ENCODE peak calls at places on chromosomes 1 and 21, in six cellular contexts. A, W, P, F, L and J are unnamed samples.

GRCh38 chr1:170593173-170593572 is 61.2 kb downstream of the GORAB start:
- DNase-seq in A (no peak), W (no peak), P (no peak), F (no peak), L (no peak), J (no peak)

GRCh38 chr1:203650012-203650836 is 23.6 kb downstream of the ATP2B4 start:
- DNase-seq in A (peak), W (no peak), P (peak), F (peak), L (no peak), J (no peak)

GRCh38 chr1:78102082-78102481 is 56.3 kb downstream of the GIPC2 start:
- DNase-seq in A (no peak), W (no peak), P (no peak), F (no peak), L (no peak), J (no peak)

GRCh38 chr1:86429830-86430229 is 5.9 kb downstream of the CLCA2 start:
- DNase-seq in A (no peak), W (no peak), P (no peak), F (peak), L (no peak), J (no peak)

GRCh38 chr1:63230722-63231121 is 91.6 kb upstream of the FOXD3 start:
- DNase-seq in A (no peak), W (no peak), P (no peak), F (no peak), L (no peak), J (no peak)

GRCh38 chr1:12336436-12336835 is 106.6 kb downstream of the VPS13D start:
- DNase-seq in A (no peak), W (no peak), P (no peak), F (no peak), L (no peak), J (no peak)

GRCh38 chr1:44076093-44076492 is 42.5 kb upstream of the KLF17 start:
- DNase-seq in A (no peak), W (no peak), P (no peak), F (no peak), L (no peak), J (no peak)

GRCh38 chr1:44947060-44947773 is 39.2 kb downstream of the EIF2B3 start:
- DNase-seq in A (no peak), W (no peak), P (no peak), F (no peak), L (no peak), J (no peak)

GRCh38 chr1:43293896-43294760 is 6.7 kb upstream of the TIE1 start:
- DNase-seq in A (no peak), W (no peak), P (no peak), F (no peak), L (no peak), J (no peak)

GRCh38 chr1:226627050-226627755 is 78.6 kb downstream of the STUM start:
- DNase-seq in A (no peak), W (no peak), P (no peak), F (no peak), L (no peak), J (no peak)

GRCh38 chr21:7952648-7953047 is 2568.7 kb upstream of the TPTE start:
- DNase-seq in A (no peak), W (no peak), P (no peak), F (no peak), L (no peak), J (no peak)

GRCh38 chr1:104648269-104648691 is 898.6 kb downstream of the AMY1C start:
- DNase-seq in A (no peak), W (no peak), P (no peak), F (peak), L (peak), J (peak)

GRCh38 chr1:172254521-172255222 is 165.8 kb upstream of the C1orf105 start:
- DNase-seq in A (no peak), W (no peak), P (no peak), F (no peak), L (no peak), J (no peak)

GRCh38 chr1:91273875-91274274 is 130.8 kb downstream of the HFM1 start:
- DNase-seq in A (no peak), W (no peak), P (no peak), F (no peak), L (no peak), J (no peak)

GRCh38 chr1:2415801-2416208 is 3.4 kb upstream of the PEX10 start:
- DNase-seq in A (no peak), W (no peak), P (no peak), F (no peak), L (no peak), J (peak)

GRCh38 chr1:6245869-6246496 is 2.0 kb downstream of the HES3 start:
- DNase-seq in A (peak), W (no peak), P (peak), F (peak), L (no peak), J (no peak)

GRCh38 chr1:58434181-58434580 is 112.3 kb downstream of the OMA1 start:
- DNase-seq in A (no peak), W (no peak), P (no peak), F (no peak), L (no peak), J (no peak)

GRCh38 chr1:114181356-114181755 is 27.7 kb upstream of the SYT6 start:
- DNase-seq in A (no peak), W (no peak), P (no peak), F (no peak), L (no peak), J (no peak)

GRCh38 chr1:17998889-17999288 is 108.7 kb upstream of the IGSF21 start:
- DNase-seq in A (no peak), W (no peak), P (no peak), F (peak), L (peak), J (no peak)

GRCh38 chr1:229029644-229030235 is 241.2 kb upstream of the RAB4A start:
- DNase-seq in A (no peak), W (no peak), P (no peak), F (no peak), L (no peak), J (no peak)

GRCh38 chr1:154463512-154463990 is 38.5 kb upstream of the TDRD10 start:
- DNase-seq in A (no peak), W (peak), P (no peak), F (peak), L (no peak), J (no peak)

GRCh38 chr1:246781212-246781611 is 57.0 kb downstream of the SCCPDH start:
- DNase-seq in A (no peak), W (no peak), P (no peak), F (no peak), L (no peak), J (no peak)

GRCh38 chr1:52348704-52349301 is 17.2 kb downstream of the CC2D1B start:
- DNase-seq in A (peak), W (no peak), P (no peak), F (peak), L (no peak), J (no peak)

GRCh38 chr1:32178380-32179192 is 889 bp upstream of the TXLNA start:
- DNase-seq in A (no peak), W (no peak), P (no peak), F (no peak), L (peak), J (no peak)

GRCh38 chr21:42063578-42064521 is 7.3 kb upstream of the UMODL1 start:
- DNase-seq in A (no peak), W (peak), P (peak), F (no peak), L (no peak), J (no peak)

GRCh38 chr1:18676431-18676830 is 45.8 kb downstream of the PAX7 start:
- DNase-seq in A (no peak), W (no peak), P (no peak), F (no peak), L (peak), J (no peak)

GRCh38 chr1:214520544-214521165 is 30.7 kb downstream of the PTPN14 start:
- DNase-seq in A (no peak), W (no peak), P (no peak), F (no peak), L (no peak), J (no peak)

GRCh38 chr1:156412653-156413309 is 43.8 kb downstream of the RHBG start:
- DNase-seq in A (no peak), W (no peak), P (no peak), F (no peak), L (no peak), J (no peak)

GRCh38 chr1:26285366-26286063 is 5.6 kb downstream of the SH3BGRL3 start:
- DNase-seq in A (no peak), W (no peak), P (no peak), F (peak), L (peak), J (no peak)

GRCh38 chr1:10644307-10645128 is 151.9 kb downstream of the CASZ1 start:
- DNase-seq in A (no peak), W (no peak), P (no peak), F (peak), L (no peak), J (no peak)

GRCh38 chr1:39409055-39409816 is 82.2 kb upstream of the BMP8A start:
- DNase-seq in A (no peak), W (no peak), P (no peak), F (peak), L (peak), J (no peak)

GRCh38 chr1:13662498-13662897 is 37.5 kb upstream of the PRDM2 start:
- DNase-seq in A (no peak), W (no peak), P (no peak), F (no peak), L (no peak), J (no peak)

GRCh38 chr1:147225193-147225730 is at the start of gene FMO5:
- DNase-seq in A (peak), W (no peak), P (peak), F (peak), L (no peak), J (peak)

GRCh38 chr1:118084400-118084799 is 100.6 kb downstream of the SPAG17 start:
- DNase-seq in A (no peak), W (no peak), P (no peak), F (no peak), L (no peak), J (no peak)

GRCh38 chr1:118082984-118083383 is 102.0 kb downstream of the SPAG17 start:
- DNase-seq in A (no peak), W (no peak), P (no peak), F (no peak), L (no peak), J (no peak)

GRCh38 chr1:118085365-118085764 is 99.7 kb downstream of the SPAG17 start:
- DNase-seq in A (no peak), W (no peak), P (no peak), F (no peak), L (no peak), J (no peak)

GRCh38 chr1:118077331-118078055 is 107.5 kb downstream of the SPAG17 start:
- DNase-seq in A (peak), W (no peak), P (no peak), F (peak), L (peak), J (no peak)

GRCh38 chr1:118081387-118081786 is 103.6 kb downstream of the SPAG17 start:
- DNase-seq in A (no peak), W (peak), P (peak), F (no peak), L (no peak), J (peak)
- TF ChIP-seq TAF1 in A (no peak), W (no peak), P (no peak), F (no peak), L (no peak), J (no peak)

DNA sequence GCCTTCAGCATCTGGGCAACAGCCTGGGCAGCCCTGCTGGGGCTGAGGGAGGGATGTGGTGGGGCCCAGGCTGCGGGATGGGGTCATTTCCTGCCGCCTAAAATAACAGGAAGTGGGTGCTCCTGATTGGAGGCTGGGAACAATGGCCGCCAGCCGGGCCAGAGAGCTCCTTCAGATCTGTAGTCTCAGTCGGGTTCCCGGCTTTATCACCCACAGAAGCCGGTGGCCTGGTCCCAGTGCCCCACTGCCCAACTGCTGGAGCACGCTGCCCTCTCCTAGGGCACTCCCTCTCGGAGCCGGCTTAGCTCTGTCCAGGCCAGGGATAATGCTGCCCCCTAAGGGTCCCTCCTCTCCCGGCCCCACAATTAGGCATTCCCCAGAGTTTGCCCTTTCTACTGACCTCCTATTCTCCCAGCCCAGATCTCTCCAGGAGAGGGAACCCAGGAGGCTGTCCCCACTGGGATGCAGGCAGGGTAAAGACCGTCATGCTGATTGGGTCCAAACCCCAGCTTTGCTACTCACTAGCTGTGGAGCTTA is 5.1 kb downstream of the MAP7D1 start:
- DNase-seq in A (no peak), W (no peak), P (peak), F (peak), L (no peak), J (no peak)
- TF ChIP-seq POLR2A in A (peak), W (peak), P (peak), F (peak), L (no peak), J (peak)

GRCh38 chr1:41232305-41232704 is 9.8 kb downstream of the SCMH1 start:
- DNase-seq in A (no peak), W (no peak), P (no peak), F (no peak), L (peak), J (no peak)
- TF ChIP-seq TAF1 in A (no peak), W (no peak), P (no peak), F (no peak), L (no peak), J (no peak)

GRCh38 chr1:21344750-21345443 is 54.6 kb upstream of the ECE1 start:
- DNase-seq in A (no peak), W (no peak), P (no peak), F (no peak), L (no peak), J (peak)
- TF ChIP-seq POLR2A in A (no peak), W (no peak), P (no peak), F (no peak), L (no peak), J (no peak)

GRCh38 chr1:107637101-107637500 is 327.9 kb downstream of the VAV3 start:
- DNase-seq in A (no peak), W (no peak), P (no peak), F (no peak), L (no peak), J (no peak)

GRCh38 chr1:107643766-107644165 is 321.2 kb downstream of the VAV3 start:
- DNase-seq in A (no peak), W (no peak), P (no peak), F (no peak), L (no peak), J (no peak)

GRCh38 chr1:107640207-107640606 is 324.8 kb downstream of the VAV3 start:
- DNase-seq in A (no peak), W (no peak), P (no peak), F (no peak), L (no peak), J (no peak)
- TF ChIP-seq TAF1 in A (no peak), W (no peak), P (no peak), F (no peak), L (no peak), J (no peak)

GRCh38 chr1:8096105-8097011 is 70.2 kb upstream of the ERRFI1 start:
- DNase-seq in A (no peak), W (peak), P (no peak), F (no peak), L (no peak), J (no peak)
- TF ChIP-seq POLR2A in A (no peak), W (no peak), P (no peak), F (no peak), L (no peak), J (no peak)

DNA sequence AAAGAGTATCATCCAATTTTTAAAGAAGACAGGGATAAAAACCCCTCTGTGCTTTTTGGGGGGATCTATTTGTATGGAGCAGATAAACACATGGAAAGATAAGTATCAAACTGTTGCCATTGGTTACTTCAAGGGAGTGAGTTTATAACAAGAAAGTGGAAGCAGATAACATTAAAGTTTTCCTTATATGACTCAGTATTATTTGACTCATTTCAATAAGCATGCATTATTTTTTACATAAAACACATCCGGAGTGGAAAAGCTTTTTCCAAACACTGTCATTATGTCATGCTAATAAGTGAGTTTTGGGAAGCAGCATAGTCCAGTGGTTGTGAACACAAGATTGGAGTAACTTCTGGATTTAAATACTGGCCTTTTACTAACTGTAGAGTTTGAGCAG is 452.2 kb downstream of the LTN1 start:
- DNase-seq in A (no peak), W (no peak), P (no peak), F (no peak), L (no peak), J (no peak)
- TF ChIP-seq TAF1 in A (no peak), W (no peak), P (no peak), F (no peak), L (no peak), J (no peak)

GRCh38 chr1:1199141-1199960 is 7.0 kb downstream of the TNFRSF18 start:
- DNase-seq in A (no peak), W (no peak), P (no peak), F (no peak), L (no peak), J (no peak)

GRCh38 chr1:1199961-1200875 is 6.2 kb downstream of the TNFRSF18 start:
- DNase-seq in A (no peak), W (no peak), P (no peak), F (no peak), L (no peak), J (no peak)

GRCh38 chr1:1202831-1203560 is 3.4 kb downstream of the TNFRSF18 start:
- DNase-seq in A (no peak), W (no peak), P (no peak), F (no peak), L (no peak), J (no peak)

GRCh38 chr1:1198423-1199140 is 7.8 kb downstream of the TNFRSF18 start:
- DNase-seq in A (no peak), W (no peak), P (no peak), F (no peak), L (no peak), J (no peak)

GRCh38 chr1:1200876-1201810 is 5.2 kb downstream of the TNFRSF18 start:
- DNase-seq in A (no peak), W (no peak), P (no peak), F (peak), L (no peak), J (no peak)
- TF ChIP-seq POLR2A in A (no peak), W (peak), P (no peak), F (no peak), L (no peak), J (no peak)